ENCODE peak calls at places on chromosomes 12 and 14, in nine cellular contexts. One of them, this sample, is unnamed.

GRCh38 chr12:105993766-105994165 is 145.0 kb downstream of the NUAK1 start:
- DNase-seq in cardiac fibroblast: no peak
- DNase-seq in Peyer's patch: no peak
- DNase-seq in epithelial cell of esophagus: no peak
- DNase-seq in astrocyte of the spinal cord: no peak
- DNase-seq in CD8-positive, alpha-beta T cell: no peak
- DNase-seq in pancreas: no peak
- DNase-seq in heart left ventricle: no peak
- DNase-seq in left ventricle myocardium inferior: no peak
- DNase-seq in this sample: no peak

GRCh38 chr14:20215196-20215595 is 8.3 kb upstream of the OR11H6 start:
- DNase-seq in cardiac fibroblast: peak
- DNase-seq in Peyer's patch: no peak
- DNase-seq in epithelial cell of esophagus: no peak
- DNase-seq in astrocyte of the spinal cord: no peak
- DNase-seq in CD8-positive, alpha-beta T cell: no peak
- DNase-seq in pancreas: no peak
- DNase-seq in heart left ventricle: no peak
- DNase-seq in left ventricle myocardium inferior: no peak
- DNase-seq in this sample: no peak

GRCh38 chr12:108633534-108634224 is at the start of gene SELPLG:
- DNase-seq in cardiac fibroblast: no peak
- DNase-seq in Peyer's patch: peak
- DNase-seq in epithelial cell of esophagus: no peak
- DNase-seq in astrocyte of the spinal cord: no peak
- DNase-seq in CD8-positive, alpha-beta T cell: peak
- DNase-seq in pancreas: peak
- DNase-seq in heart left ventricle: peak
- DNase-seq in left ventricle myocardium inferior: peak
- DNase-seq in this sample: no peak

GRCh38 chr14:58082011-58082410 is 70.0 kb downstream of the ARMH4 start:
- DNase-seq in cardiac fibroblast: peak
- DNase-seq in Peyer's patch: no peak
- DNase-seq in epithelial cell of esophagus: peak
- DNase-seq in astrocyte of the spinal cord: no peak
- DNase-seq in CD8-positive, alpha-beta T cell: no peak
- DNase-seq in pancreas: no peak
- DNase-seq in heart left ventricle: no peak
- DNase-seq in left ventricle myocardium inferior: no peak
- DNase-seq in this sample: no peak

GRCh38 chr14:63770187-63770807 is 42.4 kb upstream of the SGPP1 start:
- DNase-seq in cardiac fibroblast: peak
- DNase-seq in Peyer's patch: peak
- DNase-seq in epithelial cell of esophagus: peak
- DNase-seq in astrocyte of the spinal cord: peak
- DNase-seq in CD8-positive, alpha-beta T cell: peak
- DNase-seq in pancreas: peak
- DNase-seq in heart left ventricle: no peak
- DNase-seq in left ventricle myocardium inferior: no peak
- DNase-seq in this sample: no peak

GRCh38 chr12:95286713-95287112 is 69.1 kb downstream of the VEZT start:
- DNase-seq in cardiac fibroblast: no peak
- DNase-seq in Peyer's patch: no peak
- DNase-seq in epithelial cell of esophagus: no peak
- DNase-seq in astrocyte of the spinal cord: no peak
- DNase-seq in CD8-positive, alpha-beta T cell: no peak
- DNase-seq in pancreas: no peak
- DNase-seq in heart left ventricle: peak
- DNase-seq in left ventricle myocardium inferior: no peak
- DNase-seq in this sample: peak

GRCh38 chr14:49481099-49481498 is 105.1 kb downstream of the RPS29 start:
- DNase-seq in cardiac fibroblast: no peak
- DNase-seq in Peyer's patch: no peak
- DNase-seq in epithelial cell of esophagus: no peak
- DNase-seq in astrocyte of the spinal cord: no peak
- DNase-seq in CD8-positive, alpha-beta T cell: no peak
- DNase-seq in pancreas: no peak
- DNase-seq in heart left ventricle: no peak
- DNase-seq in left ventricle myocardium inferior: no peak
- DNase-seq in this sample: no peak

GRCh38 chr14:73465833-73466532 is 7.6 kb upstream of the NUMB start:
- DNase-seq in cardiac fibroblast: no peak
- DNase-seq in Peyer's patch: no peak
- DNase-seq in epithelial cell of esophagus: no peak
- DNase-seq in astrocyte of the spinal cord: no peak
- DNase-seq in CD8-positive, alpha-beta T cell: no peak
- DNase-seq in pancreas: no peak
- DNase-seq in heart left ventricle: no peak
- DNase-seq in left ventricle myocardium inferior: no peak
- DNase-seq in this sample: no peak

GRCh38 chr12:69996276-69996675 is 171.2 kb downstream of the MYRFL start:
- DNase-seq in cardiac fibroblast: peak
- DNase-seq in Peyer's patch: no peak
- DNase-seq in epithelial cell of esophagus: no peak
- DNase-seq in astrocyte of the spinal cord: no peak
- DNase-seq in CD8-positive, alpha-beta T cell: no peak
- DNase-seq in pancreas: no peak
- DNase-seq in heart left ventricle: no peak
- DNase-seq in left ventricle myocardium inferior: no peak
- DNase-seq in this sample: no peak

GRCh38 chr12:113842699-113843098 is 123.4 kb downstream of the RBM19 start:
- DNase-seq in cardiac fibroblast: no peak
- DNase-seq in Peyer's patch: no peak
- DNase-seq in epithelial cell of esophagus: no peak
- DNase-seq in astrocyte of the spinal cord: no peak
- DNase-seq in CD8-positive, alpha-beta T cell: no peak
- DNase-seq in pancreas: no peak
- DNase-seq in heart left ventricle: no peak
- DNase-seq in left ventricle myocardium inferior: no peak
- DNase-seq in this sample: no peak

GRCh38 chr14:63843796-63844195 is 9.0 kb upstream of the SYNE2 start:
- DNase-seq in cardiac fibroblast: no peak
- DNase-seq in Peyer's patch: no peak
- DNase-seq in epithelial cell of esophagus: no peak
- DNase-seq in astrocyte of the spinal cord: no peak
- DNase-seq in CD8-positive, alpha-beta T cell: no peak
- DNase-seq in pancreas: no peak
- DNase-seq in heart left ventricle: no peak
- DNase-seq in left ventricle myocardium inferior: no peak
- DNase-seq in this sample: no peak

GRCh38 chr12:51393676-51394545 is 2.7 kb upstream of the GALNT6 start:
- DNase-seq in cardiac fibroblast: peak
- DNase-seq in Peyer's patch: peak
- DNase-seq in epithelial cell of esophagus: peak
- DNase-seq in astrocyte of the spinal cord: peak
- DNase-seq in CD8-positive, alpha-beta T cell: no peak
- DNase-seq in pancreas: no peak
- DNase-seq in heart left ventricle: peak
- DNase-seq in left ventricle myocardium inferior: no peak
- DNase-seq in this sample: peak

GRCh38 chr12:123238330-123238682 is 5.1 kb downstream of the MTRFR start:
- DNase-seq in cardiac fibroblast: no peak
- DNase-seq in Peyer's patch: no peak
- DNase-seq in epithelial cell of esophagus: no peak
- DNase-seq in astrocyte of the spinal cord: no peak
- DNase-seq in CD8-positive, alpha-beta T cell: no peak
- DNase-seq in pancreas: no peak
- DNase-seq in heart left ventricle: no peak
- DNase-seq in left ventricle myocardium inferior: no peak
- DNase-seq in this sample: no peak

GRCh38 chr12:89075890-89076591 is 276.3 kb downstream of the DUSP6 start:
- DNase-seq in cardiac fibroblast: no peak
- DNase-seq in Peyer's patch: no peak
- DNase-seq in epithelial cell of esophagus: no peak
- DNase-seq in astrocyte of the spinal cord: no peak
- DNase-seq in CD8-positive, alpha-beta T cell: no peak
- DNase-seq in pancreas: no peak
- DNase-seq in heart left ventricle: no peak
- DNase-seq in left ventricle myocardium inferior: no peak
- DNase-seq in this sample: no peak

GRCh38 chr12:108060910-108061309 is 68.2 kb upstream of the WSCD2 start:
- DNase-seq in cardiac fibroblast: no peak
- DNase-seq in Peyer's patch: no peak
- DNase-seq in epithelial cell of esophagus: no peak
- DNase-seq in astrocyte of the spinal cord: no peak
- DNase-seq in CD8-positive, alpha-beta T cell: no peak
- DNase-seq in pancreas: no peak
- DNase-seq in heart left ventricle: no peak
- DNase-seq in left ventricle myocardium inferior: no peak
- DNase-seq in this sample: no peak

DNA sequence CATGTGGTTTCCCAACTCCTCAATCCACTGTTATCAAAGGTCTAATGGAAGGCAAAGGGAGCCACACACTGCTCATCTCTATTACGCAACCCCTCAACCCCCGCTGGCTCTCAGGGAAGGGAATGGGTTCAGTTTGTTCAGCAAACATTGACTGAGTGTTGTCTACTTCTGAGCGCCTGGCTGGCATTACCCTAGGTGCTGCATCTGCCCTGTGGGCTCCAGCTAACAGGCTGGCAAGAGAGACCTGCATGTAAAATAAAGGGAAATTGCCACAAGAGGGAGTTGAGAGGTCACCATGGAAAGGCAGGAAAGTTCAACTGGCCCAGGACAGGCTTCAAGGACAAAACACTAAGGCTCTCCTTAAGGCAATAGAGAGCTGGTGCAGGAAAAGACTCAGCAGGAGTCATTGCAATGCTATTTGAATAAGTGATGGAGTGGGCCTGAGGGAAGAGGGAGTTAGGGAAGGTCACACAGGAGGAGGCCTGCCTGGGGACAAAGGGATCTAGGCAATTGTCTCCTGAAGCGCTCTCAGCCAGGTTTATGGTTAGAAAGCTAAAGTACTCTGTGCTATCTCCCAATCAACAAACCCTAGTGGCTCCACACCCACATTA is 5.5 kb upstream of the ZNF740 start:
- DNase-seq in cardiac fibroblast: peak
- DNase-seq in Peyer's patch: no peak
- DNase-seq in epithelial cell of esophagus: peak
- DNase-seq in astrocyte of the spinal cord: no peak
- DNase-seq in CD8-positive, alpha-beta T cell: no peak
- DNase-seq in pancreas: no peak
- DNase-seq in heart left ventricle: no peak
- DNase-seq in left ventricle myocardium inferior: no peak
- DNase-seq in this sample: no peak
- TF ChIP-seq CTCF in cardiac fibroblast: peak
- TF ChIP-seq CTCF in Peyer's patch: no peak
- TF ChIP-seq CTCF in epithelial cell of esophagus: peak
- TF ChIP-seq CTCF in astrocyte of the spinal cord: peak
- TF ChIP-seq CTCF in CD8-positive, alpha-beta T cell: no peak
- TF ChIP-seq CTCF in pancreas: no peak
- TF ChIP-seq CTCF in heart left ventricle: no peak
- TF ChIP-seq CTCF in left ventricle myocardium inferior: no peak
- TF ChIP-seq CTCF in this sample: peak

DNA sequence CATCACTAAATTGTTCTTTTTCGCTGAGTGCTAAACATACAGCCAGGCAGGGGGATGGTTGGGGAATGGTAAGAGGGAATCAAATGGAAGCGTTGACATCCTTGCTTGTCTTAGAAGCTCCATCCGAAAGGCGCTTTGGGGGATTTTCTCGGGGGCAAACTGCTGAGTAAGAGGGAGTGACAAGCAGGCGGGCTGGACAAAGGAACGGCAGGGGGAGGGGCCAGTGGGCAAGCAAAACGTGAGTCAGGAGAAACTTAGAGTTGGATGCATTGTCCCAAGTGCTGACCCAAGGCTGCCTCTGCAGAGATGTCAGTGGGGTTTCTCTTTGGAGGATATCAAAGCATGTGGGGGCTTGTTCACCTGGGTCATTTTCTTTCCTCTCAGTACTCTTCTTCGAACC is 480.5 kb downstream of the VRK1 start:
- DNase-seq in cardiac fibroblast: no peak
- DNase-seq in Peyer's patch: no peak
- DNase-seq in epithelial cell of esophagus: no peak
- DNase-seq in astrocyte of the spinal cord: no peak
- DNase-seq in CD8-positive, alpha-beta T cell: no peak
- DNase-seq in pancreas: no peak
- DNase-seq in heart left ventricle: no peak
- DNase-seq in left ventricle myocardium inferior: no peak
- DNase-seq in this sample: no peak
- H3K4me3 ChIP-seq in cardiac fibroblast: no peak
- H3K4me3 ChIP-seq in Peyer's patch: no peak
- H3K4me3 ChIP-seq in epithelial cell of esophagus: no peak
- H3K4me3 ChIP-seq in astrocyte of the spinal cord: no peak
- H3K4me3 ChIP-seq in CD8-positive, alpha-beta T cell: no peak
- H3K4me3 ChIP-seq in pancreas: no peak
- H3K4me3 ChIP-seq in heart left ventricle: no peak
- H3K4me3 ChIP-seq in left ventricle myocardium inferior: no peak
- H3K4me3 ChIP-seq in this sample: no peak

DNA sequence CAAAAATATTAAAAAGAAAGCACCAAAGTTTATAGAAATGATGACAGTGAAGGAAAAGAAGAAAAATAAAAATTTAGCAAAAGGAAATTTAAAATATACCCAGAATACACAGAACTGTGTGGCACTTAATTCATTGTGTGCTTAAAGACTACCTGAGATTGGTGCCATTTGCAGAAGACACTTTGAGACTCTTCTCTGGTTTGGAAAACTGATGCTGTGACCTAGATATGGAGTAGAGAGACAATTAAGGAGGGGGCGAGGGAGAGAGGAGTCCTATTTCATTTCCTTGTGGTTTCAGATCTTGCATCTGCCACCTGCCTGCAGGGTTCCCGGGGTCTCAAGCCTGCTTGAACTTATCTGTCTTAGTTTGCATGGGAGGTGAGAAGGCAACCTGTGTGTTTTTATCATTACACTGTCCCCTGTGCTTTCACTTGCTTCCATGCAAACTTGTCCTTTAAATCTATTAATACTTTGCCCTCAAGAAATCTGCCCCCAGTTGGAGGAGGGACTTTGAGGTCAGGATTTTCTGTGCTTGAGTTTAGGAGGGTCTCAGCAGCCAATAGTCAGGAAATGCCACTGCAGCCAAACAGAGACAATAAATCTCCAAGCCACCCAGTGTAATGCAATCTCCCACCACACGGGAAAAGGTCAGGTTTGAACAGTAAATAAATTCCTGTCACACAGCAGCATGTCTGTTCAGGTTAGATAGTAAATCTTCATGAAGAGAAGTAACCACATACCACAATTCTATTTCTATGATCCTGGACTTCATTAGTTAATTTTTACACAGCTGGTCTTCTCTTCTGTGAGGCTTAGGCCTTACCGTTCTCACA is 119.4 kb downstream of the CAND1 start:
- DNase-seq in cardiac fibroblast: no peak
- DNase-seq in Peyer's patch: no peak
- DNase-seq in epithelial cell of esophagus: peak
- DNase-seq in astrocyte of the spinal cord: no peak
- DNase-seq in CD8-positive, alpha-beta T cell: no peak
- DNase-seq in pancreas: no peak
- DNase-seq in heart left ventricle: no peak
- DNase-seq in left ventricle myocardium inferior: no peak
- DNase-seq in this sample: no peak
- TF ChIP-seq CTCF in cardiac fibroblast: peak
- TF ChIP-seq CTCF in Peyer's patch: no peak
- TF ChIP-seq CTCF in epithelial cell of esophagus: peak
- TF ChIP-seq CTCF in astrocyte of the spinal cord: peak
- TF ChIP-seq CTCF in CD8-positive, alpha-beta T cell: no peak
- TF ChIP-seq CTCF in pancreas: no peak
- TF ChIP-seq CTCF in heart left ventricle: peak
- TF ChIP-seq CTCF in left ventricle myocardium inferior: peak
- TF ChIP-seq CTCF in this sample: peak

GRCh38 chr12:102227954-102228353 is 30.3 kb upstream of the PMCH start:
- DNase-seq in cardiac fibroblast: no peak
- DNase-seq in Peyer's patch: no peak
- DNase-seq in epithelial cell of esophagus: no peak
- DNase-seq in astrocyte of the spinal cord: no peak
- DNase-seq in CD8-positive, alpha-beta T cell: no peak
- DNase-seq in pancreas: no peak
- DNase-seq in heart left ventricle: no peak
- DNase-seq in left ventricle myocardium inferior: no peak
- DNase-seq in this sample: no peak
- H3K4me3 ChIP-seq in cardiac fibroblast: no peak
- H3K4me3 ChIP-seq in Peyer's patch: no peak
- H3K4me3 ChIP-seq in epithelial cell of esophagus: no peak
- H3K4me3 ChIP-seq in astrocyte of the spinal cord: no peak
- H3K4me3 ChIP-seq in CD8-positive, alpha-beta T cell: no peak
- H3K4me3 ChIP-seq in pancreas: no peak
- H3K4me3 ChIP-seq in heart left ventricle: no peak
- H3K4me3 ChIP-seq in left ventricle myocardium inferior: no peak
- H3K4me3 ChIP-seq in this sample: no peak

This sample was measured in epithelial cell of proximal tubule.